ENCODE peak calls at places on chromosomes 3 and 15, in six cellular contexts. B is Ammon's horn; M is T-helper 2 cell; W is effector memory CD8-positive, alpha-beta T cell; K is neural crest cell; Q is NCI-H1048. S is an unnamed sample.
A peak's percentile ranks its signal among the peaks of the same experiment; 100 is the strongest.

GRCh38 chr15:83210619-83211018 is 3.0 kb upstream of the HDGFL3 start:
- DNase-seq in B (no peak), M (no peak), W (no peak), K (no peak), Q (peak; percentile 44), S (peak; percentile 46)

GRCh38 chr3:124587053-124587408 is 143.2 kb upstream of the UMPS start:
- DNase-seq in B (no peak), M (no peak), W (no peak), K (no peak), Q (no peak), S (peak; percentile 70)

GRCh38 chr3:58627580-58627894 is 39.0 kb downstream of the FAM3D start:
- DNase-seq in B (no peak), M (no peak), W (no peak), K (no peak), Q (no peak), S (no peak)

GRCh38 chr3:102536479-102536878 is 101.7 kb downstream of the ZPLD1 start:
- DNase-seq in B (peak; percentile 45), M (no peak), W (no peak), K (no peak), Q (peak; percentile 19), S (peak; percentile 71)

GRCh38 chr15:31586841-31587240 is 260.2 kb downstream of the KLF13 start:
- DNase-seq in B (no peak), M (no peak), W (no peak), K (no peak), Q (no peak), S (no peak)

GRCh38 chr3:12993623-12994356 is 79.4 kb downstream of the IQSEC1 start:
- DNase-seq in B (no peak), M (no peak), W (no peak), K (peak; percentile 27), Q (no peak), S (peak; percentile 22)

GRCh38 chr15:35827156-35827555 is 281.2 kb upstream of the DPH6 start:
- DNase-seq in B (no peak), M (no peak), W (no peak), K (no peak), Q (no peak), S (peak; percentile 15)

GRCh38 chr15:45442497-45443135 is 64.3 kb upstream of the GATM start:
- DNase-seq in B (no peak), M (no peak), W (no peak), K (no peak), Q (no peak), S (no peak)

GRCh38 chr15:62940755-62941361 is 101.7 kb upstream of the TPM1 start:
- DNase-seq in B (peak; percentile 82), M (no peak), W (no peak), K (no peak), Q (no peak), S (no peak)

GRCh38 chr15:93072440-93073394 is 16.3 kb downstream of the RGMA start:
- DNase-seq in B (no peak), M (no peak), W (no peak), K (peak; percentile 81), Q (peak; percentile 25), S (no peak)

GRCh38 chr3:187713504-187713903 is 11.1 kb upstream of the RTP2 start:
- DNase-seq in B (no peak), M (peak; percentile 34), W (no peak), K (no peak), Q (no peak), S (peak; percentile 14)

GRCh38 chr3:59286791-59287531 is 237.1 kb upstream of the CFAP20DC start:
- DNase-seq in B (no peak), M (no peak), W (no peak), K (no peak), Q (no peak), S (no peak)

S was measured in HT-29.